ENCODE peak calls at places on chromosomes 11 and 22, in ten cellular contexts. N is MM.1S, P is PC-9, H is left ventricle myocardium inferior, C is choroid plexus epithelial cell, S is HepG2, K is fibroblast of the aortic adventitia, I is testis, B is bronchial epithelial cell, E is lower leg skin. G is an unnamed sample.

GRCh38 chr11:126392638-126393023 is 37.1 kb downstream of the ST3GAL4 start:
- DNase-seq in N (no peak), P (no peak), H (no peak), C (no peak), S (no peak), K (no peak), I (peak; percentile 71), B (no peak), E (no peak), G (no peak)

GRCh38 chr11:73240190-73240781 is 22.2 kb downstream of the P2RY2 start:
- DNase-seq in N (no peak), P (peak; percentile 66), H (peak; percentile 83), C (peak; percentile 26), S (no peak), K (peak; percentile 92), I (no peak), B (peak; percentile 39), E (no peak), G (no peak)

GRCh38 chr22:25077964-25078363 is 121.7 kb upstream of the CRYBB3 start:
- DNase-seq in N (no peak), P (no peak), H (no peak), C (no peak), S (no peak), K (no peak), I (no peak), B (no peak), E (no peak), G (no peak)

GRCh38 chr22:47013861-47014635 is 251.6 kb downstream of the TBC1D22A start:
- DNase-seq in N (no peak), P (no peak), H (no peak), C (no peak), S (no peak), K (no peak), I (no peak), B (no peak), E (peak; percentile 78), G (no peak)

GRCh38 chr11:72038491-72038890 is 39.8 kb downstream of the IL18BP start:
- DNase-seq in N (no peak), P (no peak), H (peak; percentile 67), C (peak; percentile 82), S (no peak), K (peak; percentile 81), I (peak; percentile 80), B (no peak), E (peak; percentile 93), G (no peak)

GRCh38 chr11:3020011-3020410 is 27.9 kb upstream of the NAP1L4 start:
- DNase-seq in N (no peak), P (no peak), H (no peak), C (no peak), S (no peak), K (no peak), I (no peak), B (no peak), E (no peak), G (no peak)

GRCh38 chr22:28702891-28703290 is 23.3 kb upstream of the TTC28 start:
- DNase-seq in N (no peak), P (no peak), H (no peak), C (no peak), S (no peak), K (no peak), I (no peak), B (no peak), E (no peak), G (no peak)

GRCh38 chr11:76769071-76769560 is 14.0 kb upstream of the TSKU start:
- DNase-seq in N (no peak), P (no peak), H (no peak), C (peak; percentile 72), S (no peak), K (no peak), I (no peak), B (no peak), E (no peak), G (no peak)

GRCh38 chr11:11985954-11986949 is 22.2 kb downstream of the DKK3 start:
- DNase-seq in N (no peak), P (no peak), H (no peak), C (no peak), S (no peak), K (no peak), I (no peak), B (no peak), E (no peak), G (no peak)

GRCh38 chr11:11989774-11990744 is 18.4 kb downstream of the DKK3 start:
- DNase-seq in N (no peak), P (no peak), H (no peak), C (no peak), S (no peak), K (peak; percentile 40), I (peak; percentile 67), B (no peak), E (peak; percentile 60), G (no peak)

GRCh38 chr11:11988862-11989261 is 19.6 kb downstream of the DKK3 start:
- DNase-seq in N (no peak), P (no peak), H (no peak), C (no peak), S (peak; percentile 11), K (no peak), I (no peak), B (no peak), E (no peak), G (no peak)

GRCh38 chr11:11987503-11988022 is 20.9 kb downstream of the DKK3 start:
- DNase-seq in N (no peak), P (no peak), H (no peak), C (peak; percentile 67), S (no peak), K (peak; percentile 42), I (no peak), B (peak; percentile 35), E (peak; percentile 45), G (no peak)

GRCh38 chr11:11988099-11988651 is 20.3 kb downstream of the DKK3 start:
- DNase-seq in N (no peak), P (no peak), H (no peak), C (peak; percentile 71), S (no peak), K (peak; percentile 30), I (no peak), B (peak; percentile 30), E (peak; percentile 80), G (no peak)
- TF ChIP-seq CTCF in N (no peak), P (peak; percentile 40), H (no peak), C (no peak), S (no peak), K (no peak), I (no peak), B (no peak), E (no peak), G (no peak)

GRCh38 chr11:64790205-64791095 is 12.1 kb upstream of the SF1 start:
- DNase-seq in N (no peak), P (no peak), H (no peak), C (no peak), S (no peak), K (no peak), I (no peak), B (no peak), E (no peak), G (no peak)
- H3K4me3 ChIP-seq in N (no peak overlapping the region), P (no peak overlapping the region), H (no peak overlapping the region), C (no peak overlapping the region), S (no peak overlapping the region), K (no peak overlapping the region), I (no peak overlapping the region), B (no peak overlapping the region), E (no peak overlapping the region), G (no peak overlapping the region)

GRCh38 chr11:66868082-66868725 is 11.3 kb downstream of the LRFN4 start:
- DNase-seq in N (no peak), P (no peak), H (no peak), C (no peak), S (no peak), K (no peak), I (no peak), B (no peak), E (no peak), G (no peak)

GRCh38 chr11:66867425-66868040 is 10.7 kb downstream of the LRFN4 start:
- DNase-seq in N (no peak), P (no peak), H (no peak), C (no peak), S (no peak), K (no peak), I (no peak), B (no peak), E (no peak), G (no peak)

GRCh38 chr11:66870131-66870530 is 13.3 kb downstream of the LRFN4 start:
- DNase-seq in N (no peak), P (no peak), H (no peak), C (no peak), S (no peak), K (no peak), I (no peak), B (no peak), E (no peak), G (no peak)

GRCh38 chr11:66869471-66869870 is 12.6 kb downstream of the LRFN4 start:
- DNase-seq in N (peak; percentile 27), P (no peak), H (no peak), C (no peak), S (no peak), K (no peak), I (no peak), B (no peak), E (no peak), G (no peak)

DNA sequence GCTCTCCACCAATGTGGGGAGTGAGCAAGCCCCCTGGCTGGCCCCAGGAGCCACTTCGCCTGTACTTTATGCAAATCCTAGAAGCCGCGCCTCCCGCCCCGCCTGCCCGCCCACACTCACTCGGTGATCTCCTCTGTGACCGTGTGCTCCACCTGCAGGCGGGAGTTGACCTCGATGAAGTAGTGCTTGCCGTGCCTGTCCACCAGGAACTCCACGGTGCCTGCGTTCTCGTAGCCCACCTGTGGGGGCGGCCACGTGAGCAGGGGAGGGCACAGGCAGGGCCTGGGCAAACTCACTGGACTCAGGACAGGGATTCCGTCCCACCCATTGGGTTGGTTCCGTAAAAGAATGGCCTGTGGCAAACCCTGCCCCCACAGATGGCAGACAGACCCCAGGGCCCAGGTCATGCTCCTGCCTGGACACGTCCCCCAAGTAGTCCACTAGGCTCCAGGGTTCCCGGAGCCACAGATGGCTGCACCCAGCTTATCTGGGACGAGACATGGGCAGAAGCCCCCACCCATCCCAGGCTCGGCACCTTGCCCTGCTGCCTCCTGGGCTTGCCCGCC is 11.9 kb downstream of the LRFN4 start:
- DNase-seq in N (peak; percentile 93), P (no peak), H (no peak), C (no peak), S (peak; percentile 82), K (no peak), I (no peak), B (peak; percentile 54), E (no peak), G (no peak)
- TF ChIP-seq CTCF in N (peak; percentile 81), P (peak; percentile 72), H (peak; percentile 32), C (no peak), S (peak; percentile 77), K (no peak), I (no peak), B (peak; percentile 73), E (no peak), G (peak; percentile 34)

GRCh38 chr11:118438314-118438931 is 2.1 kb downstream of the KMT2A start:
- DNase-seq in N (peak; percentile 52), P (peak; percentile 37), H (peak; percentile 14), C (peak; percentile 97), S (no peak), K (peak; percentile 72), I (peak; percentile 90), B (peak; percentile 71), E (peak; percentile 87), G (no peak)

GRCh38 chr11:118441770-118442169 is 5.5 kb downstream of the KMT2A start:
- DNase-seq in N (no peak), P (no peak), H (no peak), C (no peak), S (no peak), K (no peak), I (no peak), B (no peak), E (no peak), G (no peak)

GRCh38 chr11:118437736-118438125 is 1.4 kb downstream of the KMT2A start:
- DNase-seq in N (no peak), P (no peak), H (peak; percentile 19), C (peak; percentile 31), S (peak; percentile 51), K (no peak), I (peak; percentile 50), B (no peak), E (peak; percentile 85), G (no peak)

GRCh38 chr11:118437046-118437735 is 899 bp downstream of the KMT2A start:
- DNase-seq in N (peak; percentile 12), P (peak; percentile 24), H (peak; percentile 20), C (peak; percentile 41), S (peak; percentile 10), K (peak; percentile 19), I (peak; percentile 58), B (peak; percentile 38), E (peak; percentile 90), G (no peak)

DNA sequence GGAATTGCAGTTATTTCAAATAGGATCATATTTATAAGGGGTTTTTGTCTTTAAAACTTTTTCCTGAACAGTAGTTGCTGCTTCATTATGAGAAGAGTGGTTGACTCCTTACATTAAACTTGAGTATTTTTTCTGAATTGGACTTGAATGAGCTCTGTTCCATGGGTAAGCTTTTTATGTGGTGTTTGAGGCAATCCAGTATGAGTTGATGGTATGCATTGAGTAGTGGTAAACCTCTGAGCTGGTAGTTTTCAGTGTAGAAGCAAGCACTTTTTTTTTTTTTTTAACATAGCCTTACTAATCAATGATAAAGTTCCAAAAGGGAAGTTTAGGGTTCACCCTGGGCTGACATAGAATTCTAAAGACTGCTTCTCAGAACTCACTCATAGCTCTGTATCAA is 3.4 kb downstream of the KMT2A start:
- DNase-seq in N (no peak), P (no peak), H (no peak), C (no peak), S (no peak), K (no peak), I (no peak), B (no peak), E (no peak), G (no peak)
- H3K4me3 ChIP-seq in N (no peak overlapping the region), P (no peak overlapping the region), H (no peak overlapping the region), C (no peak overlapping the region), S (peak overlapping the region; percentile 3), K (no peak overlapping the region), I (no peak overlapping the region), B (no peak overlapping the region), E (no peak overlapping the region), G (no peak overlapping the region)

G was measured in LNCaP clone FGC.